ENCODE peak calls at places on chromosomes 16 and 17, in five cellular contexts. C is lung microvascular endothelial cell, W is NCI-H146, U is progenitor cell of endocrine pancreas, F is HuH-7. T is an unnamed sample.

GRCh38 chr16:54928421-54929089 is 2.1 kb upstream of the IRX5 start:
- DNase-seq in C (peak), W (peak), U (no peak), F (peak), T (peak)

GRCh38 chr16:8952281-8952751 is 11.4 kb downstream of the USP7 start:
- DNase-seq in C (no peak), W (no peak), U (no peak), F (no peak), T (no peak)

GRCh38 chr17:74108126-74108705 is 95.3 kb upstream of the RPL38 start:
- DNase-seq in C (no peak), W (no peak), U (no peak), F (no peak), T (no peak)

GRCh38 chr17:1577186-1577585 is 14.6 kb upstream of the PITPNA start:
- DNase-seq in C (peak), W (no peak), U (no peak), F (peak), T (peak)

GRCh38 chr16:87344931-87345631 is 27.9 kb upstream of the C16orf95 start:
- DNase-seq in C (peak), W (no peak), U (no peak), F (no peak), T (peak)

GRCh38 chr17:10022416-10022815 is 117.3 kb upstream of the RCVRN start:
- DNase-seq in C (no peak), W (no peak), U (no peak), F (no peak), T (no peak)

GRCh38 chr17:57016764-57017116 is 38.8 kb downstream of the SCPEP1 start:
- DNase-seq in C (no peak), W (no peak), U (no peak), F (no peak), T (no peak)

GRCh38 chr16:67936876-67937605 is 391 bp upstream of the PSMB10 start:
- DNase-seq in C (no peak), W (no peak), U (no peak), F (peak), T (peak)

GRCh38 chr17:77783991-77784820 is 174.3 kb upstream of the TNRC6C start:
- DNase-seq in C (no peak), W (no peak), U (no peak), F (no peak), T (no peak)

GRCh38 chr17:73349138-73349537 is 37.3 kb upstream of the CDC42EP4 start:
- DNase-seq in C (no peak), W (no peak), U (no peak), F (no peak), T (no peak)

GRCh38 chr17:49696233-49696761 is 11.5 kb downstream of the SLC35B1 start:
- DNase-seq in C (no peak), W (no peak), U (no peak), F (no peak), T (no peak)

GRCh38 chr16:51408357-51408756 is 257.3 kb upstream of the SALL1 start:
- DNase-seq in C (no peak), W (no peak), U (no peak), F (no peak), T (no peak)

GRCh38 chr16:88561485-88562369 is 8.5 kb upstream of the ZC3H18 start:
- DNase-seq in C (peak), W (peak), U (no peak), F (peak), T (peak)